ENCODE peak calls at places on chromosomes 4 and X, in six cellular contexts. K, E, P, O, W and T are unnamed samples.
A peak's percentile ranks its signal among the peaks of the same experiment; 100 is the strongest.

GRCh38 chr4:104749062-104749461 is 254.4 kb upstream of the CXXC4 start:
- DNase-seq in K (no peak), E (no peak), P (no peak), O (no peak), W (no peak), T (no peak)

GRCh38 chr4:155207534-155208257 is 740 bp upstream of the NPY2R start:
- DNase-seq in K (no peak), E (no peak), P (no peak), O (peak; percentile 77), W (peak; percentile 76), T (no peak)

GRCh38 chr4:87243426-87244053 is 23.1 kb upstream of the KLHL8 start:
- DNase-seq in K (no peak), E (no peak), P (no peak), O (no peak), W (peak; percentile 43), T (no peak)

GRCh38 chrX:107565916-107566602 is 62.3 kb upstream of the PRPS1 start:
- DNase-seq in K (no peak), E (no peak), P (no peak), O (peak; percentile 86), W (peak; percentile 78), T (peak; percentile 62)

GRCh38 chr4:154329268-154329858 is 162.2 kb downstream of the DCHS2 start:
- DNase-seq in K (no peak), E (no peak), P (no peak), O (no peak), W (peak; percentile 60), T (no peak)

GRCh38 chrX:56833626-56834025 is 104.6 kb downstream of the NBDY start:
- DNase-seq in K (no peak), E (no peak), P (no peak), O (no peak), W (no peak), T (no peak)

GRCh38 chr4:143616771-143617170 is 83.7 kb downstream of the FREM3 start:
- DNase-seq in K (no peak), E (no peak), P (peak; percentile 0), O (no peak), W (no peak), T (no peak)

GRCh38 chrX:39613508-39613921 is 484.2 kb downstream of the BCOR start:
- DNase-seq in K (peak; percentile 30), E (peak; percentile 50), P (peak; percentile 5), O (peak; percentile 67), W (peak; percentile 64), T (peak; percentile 80)

GRCh38 chr4:150078996-150079581 is 844 bp downstream of the DCLK2 start:
- DNase-seq in K (peak; percentile 29), E (peak; percentile 77), P (no peak), O (peak; percentile 61), W (peak; percentile 67), T (peak; percentile 68)

GRCh38 chr4:151931563-151931962 is 170.8 kb upstream of the GATB start:
- DNase-seq in K (no peak), E (peak; percentile 4), P (no peak), O (no peak), W (no peak), T (peak; percentile 66)

GRCh38 chr4:128776794-128777216 is 32.7 kb upstream of the JADE1 start:
- DNase-seq in K (peak; percentile 33), E (no peak), P (no peak), O (no peak), W (no peak), T (peak; percentile 44)

GRCh38 chr4:167475951-167476350 is 241.7 kb upstream of the SPOCK3 start:
- DNase-seq in K (no peak), E (no peak), P (no peak), O (no peak), W (no peak), T (no peak)

GRCh38 chr4:81682492-81682891 is 210.8 kb upstream of the RASGEF1B start:
- DNase-seq in K (no peak), E (peak; percentile 72), P (no peak), O (no peak), W (peak; percentile 22), T (no peak)

GRCh38 chr4:150679767-150680088 is 97.8 kb downstream of the MAB21L2 start:
- DNase-seq in K (no peak), E (no peak), P (no peak), O (no peak), W (no peak), T (no peak)

GRCh38 chrX:72408885-72409284 is 103.2 kb upstream of the CITED1 start:
- DNase-seq in K (no peak), E (no peak), P (no peak), O (no peak), W (no peak), T (no peak)

GRCh38 chrX:32408389-32408788 is 803.0 kb downstream of the DMD start:
- DNase-seq in K (no peak), E (peak; percentile 12), P (no peak), O (no peak), W (peak; percentile 24), T (no peak)

GRCh38 chrX:68415289-68415688 is 18.0 kb downstream of the OPHN1 start:
- DNase-seq in K (peak; percentile 45), E (no peak), P (no peak), O (no peak), W (no peak), T (no peak)

GRCh38 chrX:105502336-105502735 is 281.8 kb upstream of the TEX13A start:
- DNase-seq in K (no peak), E (no peak), P (no peak), O (no peak), W (no peak), T (no peak)

GRCh38 chrX:71095971-71096701 is 485 bp downstream of the FOXO4 start:
- DNase-seq in K (no peak), E (no peak), P (no peak), O (no peak), W (no peak), T (peak; percentile 82)

GRCh38 chrX:119093991-119094741 is 21.4 kb downstream of the CT47C1 start:
- DNase-seq in K (no peak), E (no peak), P (no peak), O (no peak), W (no peak), T (no peak)

GRCh38 chrX:13287816-13288215 is 32.0 kb downstream of the ATXN3L start:
- DNase-seq in K (no peak), E (no peak), P (no peak), O (no peak), W (no peak), T (no peak)